ENCODE peak calls at places on chromosomes 16 and 17, in six cellular contexts. Z is AG08395; X is cardiac fibroblast; E is activated T-helper 1 cell treated with anti-CD3 and anti-CD28 coated beads, Interleukin-2, amount 50 U/mL, for 16 hours; R is astrocyte of the spinal cord; J is astrocyte. A is an unnamed sample.

GRCh38 chr17:76053230-76054111 is 18.8 kb downstream of the SRP68 start:
- DNase-seq in Z (peak), X (peak), E (no peak), R (peak), J (peak), A (peak)

GRCh38 chr16:20933589-20933988 is 33.0 kb downstream of the LYRM1 start:
- DNase-seq in Z (no peak), X (no peak), E (no peak), R (no peak), J (no peak), A (no peak)

GRCh38 chr16:89584768-89585549 is 9.4 kb downstream of the CPNE7 start:
- DNase-seq in Z (no peak), X (no peak), E (no peak), R (no peak), J (peak), A (peak)

GRCh38 chr17:42979511-42980273 is at the start of gene PTGES3L:
- DNase-seq in Z (peak), X (peak), E (no peak), R (peak), J (peak), A (peak)

GRCh38 chr17:45132302-45132568 is at the start of gene PLCD3:
- DNase-seq in Z (no peak), X (no peak), E (no peak), R (no peak), J (no peak), A (no peak)

GRCh38 chr17:61503961-61504360 is 51.7 kb downstream of the TBX4 start:
- DNase-seq in Z (no peak), X (no peak), E (no peak), R (no peak), J (no peak), A (no peak)

GRCh38 chr16:52068447-52069074 is 478.4 kb downstream of the TOX3 start:
- DNase-seq in Z (no peak), X (peak), E (no peak), R (peak), J (no peak), A (peak)

GRCh38 chr17:73397856-73398540 is 86.2 kb upstream of the CDC42EP4 start:
- DNase-seq in Z (no peak), X (no peak), E (no peak), R (no peak), J (no peak), A (no peak)

GRCh38 chr16:714558-715447 is at the start of gene METRN:
- DNase-seq in Z (peak), X (peak), E (peak), R (peak), J (peak), A (peak)

GRCh38 chr16:4680673-4681470 is 12.5 kb upstream of the NUDT16L1 start:
- DNase-seq in Z (no peak), X (no peak), E (no peak), R (no peak), J (no peak), A (no peak)

GRCh38 chr16:5215911-5216310 is 118.3 kb upstream of the EEF2KMT start:
- DNase-seq in Z (no peak), X (no peak), E (no peak), R (no peak), J (no peak), A (no peak)

GRCh38 chr17:60678118-60678444 is 430 bp downstream of the BCAS3 start:
- DNase-seq in Z (no peak), X (no peak), E (no peak), R (no peak), J (no peak), A (no peak)

GRCh38 chr16:11087691-11088431 is 143.5 kb downstream of the CLEC16A start:
- DNase-seq in Z (peak), X (no peak), E (no peak), R (no peak), J (peak), A (peak)

GRCh38 chr17:48909796-48910195 is 1.6 kb downstream of the UBE2Z start:
- DNase-seq in Z (no peak), X (no peak), E (no peak), R (no peak), J (peak), A (peak)

GRCh38 chr17:46915596-46915995 is 7.4 kb upstream of the GOSR2 start:
- DNase-seq in Z (no peak), X (no peak), E (no peak), R (no peak), J (no peak), A (no peak)

GRCh38 chr16:10113248-10113647 is 69.0 kb downstream of the GRIN2A start:
- DNase-seq in Z (no peak), X (no peak), E (no peak), R (no peak), J (no peak), A (no peak)

GRCh38 chr17:61161615-61162134 is 238.0 kb upstream of the TBX2 start:
- DNase-seq in Z (no peak), X (no peak), E (no peak), R (no peak), J (no peak), A (no peak)

GRCh38 chr17:74606050-74606449 is 14.0 kb upstream of the CD300LD start:
- DNase-seq in Z (no peak), X (no peak), E (no peak), R (no peak), J (no peak), A (no peak)

GRCh38 chr17:46916211-46916610 is 6.7 kb upstream of the GOSR2 start:
- DNase-seq in Z (no peak), X (peak), E (no peak), R (no peak), J (peak), A (peak)

GRCh38 chr16:10827691-10828341 is 9.2 kb upstream of the TVP23A start:
- DNase-seq in Z (peak), X (peak), E (no peak), R (peak), J (peak), A (peak)

GRCh38 chr17:36942631-36943125 is 5.4 kb downstream of the LHX1 start:
- DNase-seq in Z (peak), X (no peak), E (no peak), R (no peak), J (no peak), A (no peak)

GRCh38 chr17:51060396-51060795 is 60.3 kb downstream of the SPAG9 start:
- DNase-seq in Z (no peak), X (no peak), E (no peak), R (no peak), J (no peak), A (no peak)

GRCh38 chr17:77475012-77475976 is 334.5 kb downstream of the SEC14L1 start:
- DNase-seq in Z (peak), X (peak), E (peak), R (peak), J (peak), A (peak)

GRCh38 chr16:78693496-78693895 is 594.0 kb downstream of the WWOX start:
- DNase-seq in Z (no peak), X (no peak), E (no peak), R (no peak), J (no peak), A (no peak)

GRCh38 chr17:47665655-47666054 is 15.9 kb downstream of the KPNB1 start:
- DNase-seq in Z (peak), X (peak), E (no peak), R (no peak), J (no peak), A (peak)

GRCh38 chr17:34452769-34453168 is 89.7 kb upstream of the CCL1 start:
- DNase-seq in Z (no peak), X (no peak), E (no peak), R (no peak), J (no peak), A (no peak)

GRCh38 chr16:57530104-57530522 is 6.3 kb downstream of the CCDC102A start:
- DNase-seq in Z (peak), X (peak), E (peak), R (peak), J (peak), A (peak)

GRCh38 chr16:8798535-8799157 is 1.0 kb downstream of the PMM2 start:
- DNase-seq in Z (no peak), X (no peak), E (no peak), R (no peak), J (no peak), A (peak)

GRCh38 chr16:76985362-76985761 is 205.6 kb upstream of the MON1B start:
- DNase-seq in Z (no peak), X (peak), E (no peak), R (no peak), J (no peak), A (no peak)

GRCh38 chr17:11908711-11909146 is 88.5 kb downstream of the ZNF18 start:
- DNase-seq in Z (no peak), X (no peak), E (no peak), R (no peak), J (no peak), A (no peak)

GRCh38 chr16:10922328-10923145 is 19.7 kb downstream of the DEXI start:
- DNase-seq in Z (peak), X (peak), E (no peak), R (no peak), J (peak), A (no peak)

GRCh38 chr17:27157898-27158297 is 136.0 kb upstream of the WSB1 start:
- DNase-seq in Z (no peak), X (no peak), E (no peak), R (no peak), J (no peak), A (no peak)

GRCh38 chr16:66458853-66459252 is 31.8 kb downstream of the BEAN1 start:
- DNase-seq in Z (no peak), X (no peak), E (no peak), R (no peak), J (no peak), A (no peak)

GRCh38 chr17:71237903-71238538 is 882.8 kb upstream of the SOX9 start:
- DNase-seq in Z (peak), X (peak), E (no peak), R (peak), J (peak), A (peak)

GRCh38 chr16:17460890-17461289 is 9.9 kb downstream of the XYLT1 start:
- DNase-seq in Z (peak), X (no peak), E (no peak), R (no peak), J (no peak), A (no peak)

GRCh38 chr17:32483451-32484019 is 3.3 kb upstream of the CDK5R1 start:
- DNase-seq in Z (peak), X (peak), E (no peak), R (peak), J (peak), A (peak)

GRCh38 chr17:79133986-79134385 is 59.4 kb downstream of the ENGASE start:
- DNase-seq in Z (no peak), X (no peak), E (no peak), R (no peak), J (no peak), A (no peak)